ENCODE peak calls at places on chromosomes 4 and X, in five cellular contexts. One of them, this sample, is unnamed.

GRCh38 chr4:134201216-134202098 is at the start of gene PABPC4L:
- DNase-seq in HCT116: no peak
- DNase-seq in GM12878: no peak
- DNase-seq in K562: peak; percentile 31
- DNase-seq in HepG2: no peak
- DNase-seq in this sample: peak; percentile 76

GRCh38 chrX:67520671-67521070 is 23.1 kb upstream of the AR start:
- DNase-seq in HCT116: no peak
- DNase-seq in GM12878: no peak
- DNase-seq in K562: no peak
- DNase-seq in HepG2: no peak
- DNase-seq in this sample: peak; percentile 2

GRCh38 chr4:5757954-5758353 is 47.0 kb downstream of the EVC start:
- DNase-seq in HCT116: no peak
- DNase-seq in GM12878: no peak
- DNase-seq in K562: no peak
- DNase-seq in HepG2: no peak
- DNase-seq in this sample: no peak

GRCh38 chr4:25312496-25313193 is at the start of gene ZCCHC4:
- DNase-seq in HCT116: peak; percentile 86
- DNase-seq in GM12878: peak; percentile 67
- DNase-seq in K562: peak; percentile 91
- DNase-seq in HepG2: peak; percentile 77
- DNase-seq in this sample: peak; percentile 91

GRCh38 chrX:110180928-110181310 is 137.0 kb downstream of the AMMECR1 start:
- DNase-seq in HCT116: peak; percentile 47
- DNase-seq in GM12878: no peak
- DNase-seq in K562: no peak
- DNase-seq in HepG2: no peak
- DNase-seq in this sample: no peak

GRCh38 chrX:101370888-101371504 is 15.0 kb downstream of the BTK start:
- DNase-seq in HCT116: no peak
- DNase-seq in GM12878: no peak
- DNase-seq in K562: no peak
- DNase-seq in HepG2: no peak
- DNase-seq in this sample: no peak

GRCh38 chr4:39942507-39942906 is 35.2 kb downstream of the PDS5A start:
- DNase-seq in HCT116: no peak
- DNase-seq in GM12878: no peak
- DNase-seq in K562: no peak
- DNase-seq in HepG2: no peak
- DNase-seq in this sample: no peak

GRCh38 chrX:41145920-41146608 is 60.8 kb downstream of the USP9X start:
- DNase-seq in HCT116: peak; percentile 19
- DNase-seq in GM12878: no peak
- DNase-seq in K562: no peak
- DNase-seq in HepG2: no peak
- DNase-seq in this sample: no peak

GRCh38 chrX:149630681-149631292 is 805 bp downstream of the TMEM185A start:
- DNase-seq in HCT116: no peak
- DNase-seq in GM12878: no peak
- DNase-seq in K562: no peak
- DNase-seq in HepG2: peak; percentile 18
- DNase-seq in this sample: no peak

GRCh38 chr4:26820346-26820745 is 40.3 kb upstream of the STIM2 start:
- DNase-seq in HCT116: no peak
- DNase-seq in GM12878: no peak
- DNase-seq in K562: no peak
- DNase-seq in HepG2: no peak
- DNase-seq in this sample: no peak

GRCh38 chrX:1341531-1342179 is 5.1 kb downstream of the IL3RA start:
- DNase-seq in HCT116: no peak
- DNase-seq in GM12878: no peak
- DNase-seq in K562: no peak
- DNase-seq in HepG2: no peak
- DNase-seq in this sample: no peak

GRCh38 chr4:184262901-184263300 is 45.2 kb upstream of the ENPP6 start:
- DNase-seq in HCT116: no peak
- DNase-seq in GM12878: no peak
- DNase-seq in K562: no peak
- DNase-seq in HepG2: no peak
- DNase-seq in this sample: no peak

GRCh38 chrX:41664307-41665299 is 24.2 kb upstream of the GPR34 start:
- DNase-seq in HCT116: no peak
- DNase-seq in GM12878: no peak
- DNase-seq in K562: no peak
- DNase-seq in HepG2: no peak
- DNase-seq in this sample: no peak

GRCh38 chr4:168472920-168473319 is 7.4 kb downstream of the DDX60L start:
- DNase-seq in HCT116: no peak
- DNase-seq in GM12878: no peak
- DNase-seq in K562: no peak
- DNase-seq in HepG2: no peak
- DNase-seq in this sample: no peak

GRCh38 chrX:50081282-50081955 is 119.4 kb downstream of the AKAP4 start:
- DNase-seq in HCT116: no peak
- DNase-seq in GM12878: no peak
- DNase-seq in K562: no peak
- DNase-seq in HepG2: peak; percentile 10
- DNase-seq in this sample: peak; percentile 43

GRCh38 chr4:98474408-98474844 is 184.0 kb downstream of the TSPAN5 start:
- DNase-seq in HCT116: no peak
- DNase-seq in GM12878: no peak
- DNase-seq in K562: no peak
- DNase-seq in HepG2: no peak
- DNase-seq in this sample: no peak

GRCh38 chr4:150090836-150091235 is 12.6 kb downstream of the DCLK2 start:
- DNase-seq in HCT116: no peak
- DNase-seq in GM12878: no peak
- DNase-seq in K562: no peak
- DNase-seq in HepG2: no peak
- DNase-seq in this sample: no peak

GRCh38 chr4:2442175-2442993 is 23.6 kb downstream of the CFAP99 start:
- DNase-seq in HCT116: no peak
- DNase-seq in GM12878: no peak
- DNase-seq in K562: no peak
- DNase-seq in HepG2: no peak
- DNase-seq in this sample: peak; percentile 70

GRCh38 chr4:153683763-153684181 is 308 bp upstream of the TLR2 start:
- DNase-seq in HCT116: no peak
- DNase-seq in GM12878: no peak
- DNase-seq in K562: no peak
- DNase-seq in HepG2: no peak
- DNase-seq in this sample: no peak
- TF ChIP-seq EZH2 in HCT116: no peak
- TF ChIP-seq EZH2 in GM12878: no peak
- TF ChIP-seq EZH2 in K562: no peak
- TF ChIP-seq EZH2 in HepG2: no peak
- TF ChIP-seq EZH2 in this sample: no peak

DNA sequence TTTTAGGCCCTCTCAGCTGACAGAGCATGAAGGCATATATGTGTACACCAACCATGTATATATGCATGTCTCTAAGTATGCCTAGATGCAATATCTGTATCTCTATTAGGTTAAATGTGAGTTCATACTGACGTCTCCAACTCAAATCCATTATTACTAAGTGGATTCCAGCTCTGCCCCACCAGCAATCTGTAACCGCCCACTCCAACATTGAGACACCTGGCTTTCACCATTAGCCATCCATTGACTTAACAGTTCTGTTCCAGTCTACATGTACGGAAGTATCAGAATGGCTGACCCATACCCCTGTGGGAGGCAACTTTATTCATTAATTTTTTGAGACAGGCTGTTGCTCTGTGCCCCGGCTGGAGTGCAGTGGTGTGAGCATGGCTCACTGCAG is 15.0 kb upstream of the SH3TC1 start:
- DNase-seq in HCT116: no peak
- DNase-seq in GM12878: no peak
- DNase-seq in K562: no peak
- DNase-seq in HepG2: no peak
- DNase-seq in this sample: no peak
- H3K27ac ChIP-seq in HCT116: no peak overlapping the region
- H3K27ac ChIP-seq in GM12878: no peak overlapping the region
- H3K27ac ChIP-seq in K562: no peak overlapping the region
- H3K27ac ChIP-seq in HepG2: no peak overlapping the region
- H3K27ac ChIP-seq in this sample: no peak overlapping the region

GRCh38 chr4:113311047-113311446 is 261.6 kb downstream of the ANK2 start:
- DNase-seq in HCT116: peak; percentile 10
- DNase-seq in GM12878: no peak
- DNase-seq in K562: no peak
- DNase-seq in HepG2: no peak
- DNase-seq in this sample: no peak

GRCh38 chr4:113312529-113312928 is 263.1 kb downstream of the ANK2 start:
- DNase-seq in HCT116: no peak
- DNase-seq in GM12878: no peak
- DNase-seq in K562: no peak
- DNase-seq in HepG2: no peak
- DNase-seq in this sample: peak; percentile 38

GRCh38 chr4:113317523-113317922 is 268.1 kb downstream of the ANK2 start:
- DNase-seq in HCT116: no peak
- DNase-seq in GM12878: no peak
- DNase-seq in K562: no peak
- DNase-seq in HepG2: no peak
- DNase-seq in this sample: no peak

GRCh38 chr4:113316879-113317278 is 267.4 kb downstream of the ANK2 start:
- DNase-seq in HCT116: no peak
- DNase-seq in GM12878: peak; percentile 75
- DNase-seq in K562: no peak
- DNase-seq in HepG2: no peak
- DNase-seq in this sample: peak; percentile 8
- TF ChIP-seq REST in HCT116: no peak
- TF ChIP-seq REST in GM12878: no peak
- TF ChIP-seq REST in K562: no peak
- TF ChIP-seq REST in HepG2: no peak
- TF ChIP-seq REST in this sample: no peak

GRCh38 chr4:153465922-153466636 is at the start of gene TMEM131L:
- DNase-seq in HCT116: peak; percentile 21
- DNase-seq in GM12878: no peak
- DNase-seq in K562: peak; percentile 92
- DNase-seq in HepG2: peak; percentile 29
- DNase-seq in this sample: peak; percentile 82
- TF ChIP-seq EZH2 in HCT116: no peak
- TF ChIP-seq EZH2 in GM12878: no peak
- TF ChIP-seq EZH2 in K562: no peak
- TF ChIP-seq EZH2 in HepG2: no peak
- TF ChIP-seq EZH2 in this sample: no peak